ENCODE peak calls at places on chromosomes 2 and 18, in ten cellular contexts. One of them, this sample, is unnamed.
A peak's percentile ranks its signal among the peaks of the same experiment; 100 is the strongest.

GRCh38 chr2:114068438-114068837 is 178.5 kb downstream of the ACTR3 start:
- DNase-seq in fibroblast of pulmonary artery: peak; percentile 6
- DNase-seq in HFF-Myc: no peak
- DNase-seq in H9: peak; percentile 34
- DNase-seq in fibroblast of mammary gland: no peak
- DNase-seq in colonic mucosa: no peak
- DNase-seq in astrocyte of the spinal cord: no peak
- DNase-seq in AG09319: no peak
- DNase-seq in CD8-positive, alpha-beta T cell: no peak
- DNase-seq in adrenal gland: peak; percentile 21
- DNase-seq in this sample: no peak

GRCh38 chr2:241015439-241015838 is 17.0 kb downstream of the SNED1 start:
- DNase-seq in fibroblast of pulmonary artery: no peak
- DNase-seq in HFF-Myc: no peak
- DNase-seq in H9: no peak
- DNase-seq in fibroblast of mammary gland: no peak
- DNase-seq in colonic mucosa: no peak
- DNase-seq in astrocyte of the spinal cord: no peak
- DNase-seq in AG09319: no peak
- DNase-seq in CD8-positive, alpha-beta T cell: no peak
- DNase-seq in adrenal gland: no peak
- DNase-seq in this sample: peak; percentile 63

GRCh38 chr2:186101603-186102002 is 363.0 kb downstream of the FSIP2 start:
- DNase-seq in fibroblast of pulmonary artery: no peak
- DNase-seq in HFF-Myc: no peak
- DNase-seq in H9: no peak
- DNase-seq in fibroblast of mammary gland: no peak
- DNase-seq in colonic mucosa: no peak
- DNase-seq in astrocyte of the spinal cord: no peak
- DNase-seq in AG09319: no peak
- DNase-seq in CD8-positive, alpha-beta T cell: no peak
- DNase-seq in adrenal gland: peak; percentile 26
- DNase-seq in this sample: no peak

GRCh38 chr18:68839701-68840100 is 41.8 kb downstream of the CCDC102B start:
- DNase-seq in fibroblast of pulmonary artery: no peak
- DNase-seq in HFF-Myc: no peak
- DNase-seq in H9: no peak
- DNase-seq in fibroblast of mammary gland: no peak
- DNase-seq in colonic mucosa: no peak
- DNase-seq in astrocyte of the spinal cord: no peak
- DNase-seq in AG09319: no peak
- DNase-seq in CD8-positive, alpha-beta T cell: no peak
- DNase-seq in adrenal gland: no peak
- DNase-seq in this sample: no peak

GRCh38 chr2:47336259-47337238 is 66.4 kb upstream of the MSH2 start:
- DNase-seq in fibroblast of pulmonary artery: no peak
- DNase-seq in HFF-Myc: no peak
- DNase-seq in H9: no peak
- DNase-seq in fibroblast of mammary gland: no peak
- DNase-seq in colonic mucosa: peak; percentile 61
- DNase-seq in astrocyte of the spinal cord: no peak
- DNase-seq in AG09319: no peak
- DNase-seq in CD8-positive, alpha-beta T cell: no peak
- DNase-seq in adrenal gland: peak; percentile 68
- DNase-seq in this sample: no peak

GRCh38 chr18:47050468-47050867 is 15.0 kb upstream of the ELOA2 start:
- DNase-seq in fibroblast of pulmonary artery: peak; percentile 71
- DNase-seq in HFF-Myc: peak; percentile 14
- DNase-seq in H9: no peak
- DNase-seq in fibroblast of mammary gland: peak; percentile 68
- DNase-seq in colonic mucosa: peak; percentile 21
- DNase-seq in astrocyte of the spinal cord: peak; percentile 56
- DNase-seq in AG09319: peak; percentile 19
- DNase-seq in CD8-positive, alpha-beta T cell: no peak
- DNase-seq in adrenal gland: peak; percentile 47
- DNase-seq in this sample: no peak

GRCh38 chr18:5890606-5891360 is 4.5 kb downstream of the TMEM200C start:
- DNase-seq in fibroblast of pulmonary artery: peak; percentile 8
- DNase-seq in HFF-Myc: no peak
- DNase-seq in H9: peak; percentile 70
- DNase-seq in fibroblast of mammary gland: peak; percentile 8
- DNase-seq in colonic mucosa: peak; percentile 29
- DNase-seq in astrocyte of the spinal cord: no peak
- DNase-seq in AG09319: no peak
- DNase-seq in CD8-positive, alpha-beta T cell: no peak
- DNase-seq in adrenal gland: peak; percentile 64
- DNase-seq in this sample: no peak

GRCh38 chr18:29849145-29849544 is 1193.4 kb downstream of the DSC3 start:
- DNase-seq in fibroblast of pulmonary artery: peak; percentile 3
- DNase-seq in HFF-Myc: no peak
- DNase-seq in H9: no peak
- DNase-seq in fibroblast of mammary gland: peak; percentile 15
- DNase-seq in colonic mucosa: no peak
- DNase-seq in astrocyte of the spinal cord: no peak
- DNase-seq in AG09319: no peak
- DNase-seq in CD8-positive, alpha-beta T cell: no peak
- DNase-seq in adrenal gland: no peak
- DNase-seq in this sample: no peak

GRCh38 chr2:182069416-182069815 is 83.8 kb downstream of the PPP1R1C start:
- DNase-seq in fibroblast of pulmonary artery: no peak
- DNase-seq in HFF-Myc: no peak
- DNase-seq in H9: no peak
- DNase-seq in fibroblast of mammary gland: no peak
- DNase-seq in colonic mucosa: no peak
- DNase-seq in astrocyte of the spinal cord: no peak
- DNase-seq in AG09319: no peak
- DNase-seq in CD8-positive, alpha-beta T cell: no peak
- DNase-seq in adrenal gland: no peak
- DNase-seq in this sample: no peak

GRCh38 chr2:152062130-152063091 is 36.4 kb downstream of the CACNB4 start:
- DNase-seq in fibroblast of pulmonary artery: peak; percentile 37
- DNase-seq in HFF-Myc: peak; percentile 11
- DNase-seq in H9: no peak
- DNase-seq in fibroblast of mammary gland: peak; percentile 90
- DNase-seq in colonic mucosa: no peak
- DNase-seq in astrocyte of the spinal cord: no peak
- DNase-seq in AG09319: peak; percentile 16
- DNase-seq in CD8-positive, alpha-beta T cell: no peak
- DNase-seq in adrenal gland: no peak
- DNase-seq in this sample: no peak

GRCh38 chr2:100960688-100961087 is 41.4 kb upstream of the RPL31 start:
- DNase-seq in fibroblast of pulmonary artery: no peak
- DNase-seq in HFF-Myc: no peak
- DNase-seq in H9: no peak
- DNase-seq in fibroblast of mammary gland: peak; percentile 13
- DNase-seq in colonic mucosa: no peak
- DNase-seq in astrocyte of the spinal cord: no peak
- DNase-seq in AG09319: no peak
- DNase-seq in CD8-positive, alpha-beta T cell: no peak
- DNase-seq in adrenal gland: no peak
- DNase-seq in this sample: no peak

GRCh38 chr2:238963970-238964331 is 116.1 kb downstream of the TWIST2 start:
- DNase-seq in fibroblast of pulmonary artery: no peak
- DNase-seq in HFF-Myc: no peak
- DNase-seq in H9: no peak
- DNase-seq in fibroblast of mammary gland: no peak
- DNase-seq in colonic mucosa: no peak
- DNase-seq in astrocyte of the spinal cord: no peak
- DNase-seq in AG09319: no peak
- DNase-seq in CD8-positive, alpha-beta T cell: no peak
- DNase-seq in adrenal gland: no peak
- DNase-seq in this sample: peak; percentile 67

GRCh38 chr2:214587442-214587841 is 176.6 kb downstream of the VWC2L start:
- DNase-seq in fibroblast of pulmonary artery: no peak
- DNase-seq in HFF-Myc: no peak
- DNase-seq in H9: peak; percentile 52
- DNase-seq in fibroblast of mammary gland: peak; percentile 2
- DNase-seq in colonic mucosa: no peak
- DNase-seq in astrocyte of the spinal cord: no peak
- DNase-seq in AG09319: no peak
- DNase-seq in CD8-positive, alpha-beta T cell: no peak
- DNase-seq in adrenal gland: no peak
- DNase-seq in this sample: no peak
- TF ChIP-seq CTCF in fibroblast of pulmonary artery: no peak
- TF ChIP-seq CTCF in HFF-Myc: peak; percentile 38
- TF ChIP-seq CTCF in H9: peak; percentile 79
- TF ChIP-seq CTCF in fibroblast of mammary gland: peak; percentile 29
- TF ChIP-seq CTCF in colonic mucosa: no peak
- TF ChIP-seq CTCF in astrocyte of the spinal cord: peak; percentile 12
- TF ChIP-seq CTCF in AG09319: peak; percentile 12
- TF ChIP-seq CTCF in CD8-positive, alpha-beta T cell: no peak
- TF ChIP-seq CTCF in adrenal gland: no peak
- TF ChIP-seq CTCF in this sample: peak; percentile 23

DNA sequence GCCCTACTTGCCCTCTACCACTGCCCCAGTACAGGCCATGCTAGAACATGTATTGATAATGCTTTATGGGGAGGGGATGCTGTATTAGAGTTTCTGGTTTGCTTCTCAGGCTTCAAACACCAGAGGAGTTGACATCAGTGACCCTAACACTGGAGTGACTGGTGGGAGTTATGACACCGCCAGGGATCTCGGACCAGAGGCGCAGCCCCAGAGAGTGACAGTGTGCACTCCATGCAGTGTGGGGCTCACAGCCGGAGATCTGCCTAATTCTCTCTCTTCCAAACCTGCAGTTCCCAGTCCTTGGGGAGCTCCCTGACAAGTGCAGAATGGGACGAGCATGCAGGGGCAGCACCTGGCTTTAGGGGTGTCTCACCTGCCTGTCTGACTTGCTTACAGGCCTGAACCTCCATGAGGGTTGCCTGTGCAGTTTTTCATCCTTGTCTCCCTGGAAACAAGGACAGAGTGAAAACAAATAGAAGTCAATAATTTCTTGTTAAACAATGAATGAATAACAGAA is 244.9 kb upstream of the MYT1L start:
- DNase-seq in fibroblast of pulmonary artery: no peak
- DNase-seq in HFF-Myc: no peak
- DNase-seq in H9: no peak
- DNase-seq in fibroblast of mammary gland: no peak
- DNase-seq in colonic mucosa: no peak
- DNase-seq in astrocyte of the spinal cord: no peak
- DNase-seq in AG09319: no peak
- DNase-seq in CD8-positive, alpha-beta T cell: no peak
- DNase-seq in adrenal gland: no peak
- DNase-seq in this sample: peak; percentile 60
- TF ChIP-seq CTCF in fibroblast of pulmonary artery: no peak
- TF ChIP-seq CTCF in HFF-Myc: no peak
- TF ChIP-seq CTCF in H9: no peak
- TF ChIP-seq CTCF in fibroblast of mammary gland: no peak
- TF ChIP-seq CTCF in colonic mucosa: no peak
- TF ChIP-seq CTCF in astrocyte of the spinal cord: no peak
- TF ChIP-seq CTCF in AG09319: no peak
- TF ChIP-seq CTCF in CD8-positive, alpha-beta T cell: no peak
- TF ChIP-seq CTCF in adrenal gland: no peak
- TF ChIP-seq CTCF in this sample: no peak

DNA sequence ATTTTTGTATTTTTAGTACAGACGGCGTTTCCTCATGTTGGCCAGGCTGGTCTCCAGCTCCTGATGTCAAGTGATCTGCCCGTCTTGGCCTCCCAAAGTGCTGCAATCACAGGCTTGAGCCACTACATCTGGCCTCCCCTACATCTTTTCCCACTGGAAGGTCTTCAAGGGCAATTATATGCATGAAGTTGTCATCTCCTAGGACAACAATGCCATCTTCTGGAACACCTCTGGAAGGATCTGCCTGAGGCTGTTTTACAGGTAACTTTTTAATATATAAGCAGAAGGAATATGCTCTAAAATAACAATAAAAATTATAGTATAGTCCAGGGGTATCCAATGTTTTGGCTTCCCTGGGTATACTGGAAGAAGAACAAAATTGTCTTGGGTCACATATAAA is 321.4 kb downstream of the AFF3 start:
- DNase-seq in fibroblast of pulmonary artery: no peak
- DNase-seq in HFF-Myc: no peak
- DNase-seq in H9: no peak
- DNase-seq in fibroblast of mammary gland: peak; percentile 31
- DNase-seq in colonic mucosa: no peak
- DNase-seq in astrocyte of the spinal cord: no peak
- DNase-seq in AG09319: no peak
- DNase-seq in CD8-positive, alpha-beta T cell: no peak
- DNase-seq in adrenal gland: no peak
- DNase-seq in this sample: no peak
- TF ChIP-seq CTCF in fibroblast of pulmonary artery: no peak
- TF ChIP-seq CTCF in HFF-Myc: no peak
- TF ChIP-seq CTCF in H9: peak; percentile 33
- TF ChIP-seq CTCF in fibroblast of mammary gland: no peak
- TF ChIP-seq CTCF in colonic mucosa: no peak
- TF ChIP-seq CTCF in astrocyte of the spinal cord: no peak
- TF ChIP-seq CTCF in AG09319: no peak
- TF ChIP-seq CTCF in CD8-positive, alpha-beta T cell: no peak
- TF ChIP-seq CTCF in adrenal gland: no peak
- TF ChIP-seq CTCF in this sample: no peak

GRCh38 chr2:121524650-121525425 is 5.8 kb upstream of the RNU4ATAC start:
- DNase-seq in fibroblast of pulmonary artery: no peak
- DNase-seq in HFF-Myc: no peak
- DNase-seq in H9: no peak
- DNase-seq in fibroblast of mammary gland: no peak
- DNase-seq in colonic mucosa: no peak
- DNase-seq in astrocyte of the spinal cord: no peak
- DNase-seq in AG09319: no peak
- DNase-seq in CD8-positive, alpha-beta T cell: no peak
- DNase-seq in adrenal gland: peak; percentile 53
- DNase-seq in this sample: no peak

GRCh38 chr2:121519732-121520640 is 10.7 kb upstream of the RNU4ATAC start:
- DNase-seq in fibroblast of pulmonary artery: no peak
- DNase-seq in HFF-Myc: no peak
- DNase-seq in H9: no peak
- DNase-seq in fibroblast of mammary gland: peak; percentile 27
- DNase-seq in colonic mucosa: no peak
- DNase-seq in astrocyte of the spinal cord: peak; percentile 50
- DNase-seq in AG09319: no peak
- DNase-seq in CD8-positive, alpha-beta T cell: no peak
- DNase-seq in adrenal gland: no peak
- DNase-seq in this sample: no peak

GRCh38 chr2:121519153-121519552 is 11.5 kb upstream of the RNU4ATAC start:
- DNase-seq in fibroblast of pulmonary artery: no peak
- DNase-seq in HFF-Myc: no peak
- DNase-seq in H9: no peak
- DNase-seq in fibroblast of mammary gland: no peak
- DNase-seq in colonic mucosa: no peak
- DNase-seq in astrocyte of the spinal cord: no peak
- DNase-seq in AG09319: no peak
- DNase-seq in CD8-positive, alpha-beta T cell: no peak
- DNase-seq in adrenal gland: no peak
- DNase-seq in this sample: no peak

GRCh38 chr2:121520641-121520994 is 10.1 kb upstream of the RNU4ATAC start:
- DNase-seq in fibroblast of pulmonary artery: no peak
- DNase-seq in HFF-Myc: no peak
- DNase-seq in H9: no peak
- DNase-seq in fibroblast of mammary gland: no peak
- DNase-seq in colonic mucosa: no peak
- DNase-seq in astrocyte of the spinal cord: no peak
- DNase-seq in AG09319: no peak
- DNase-seq in CD8-positive, alpha-beta T cell: no peak
- DNase-seq in adrenal gland: no peak
- DNase-seq in this sample: no peak

DNA sequence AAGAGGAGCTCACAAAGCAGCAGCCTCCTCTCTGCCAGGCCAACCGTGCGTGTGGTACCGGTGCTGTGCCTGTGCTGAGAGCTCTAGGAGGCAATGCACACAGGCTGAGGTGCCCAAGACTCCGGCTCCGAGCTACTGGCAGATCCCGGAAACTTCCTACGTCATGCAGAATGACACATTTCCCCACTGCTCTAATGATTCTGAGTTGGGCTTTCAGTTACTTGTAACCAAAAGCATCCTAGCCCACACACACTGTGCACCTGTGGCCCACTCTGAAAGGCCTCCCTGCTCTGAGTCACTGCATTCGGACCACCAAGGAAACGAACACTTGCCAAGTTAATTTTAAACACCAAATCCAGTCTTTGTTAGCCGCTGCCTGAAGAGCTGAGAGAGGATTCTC is 9.3 kb upstream of the RNU4ATAC start:
- DNase-seq in fibroblast of pulmonary artery: no peak
- DNase-seq in HFF-Myc: no peak
- DNase-seq in H9: no peak
- DNase-seq in fibroblast of mammary gland: peak; percentile 77
- DNase-seq in colonic mucosa: no peak
- DNase-seq in astrocyte of the spinal cord: peak; percentile 91
- DNase-seq in AG09319: no peak
- DNase-seq in CD8-positive, alpha-beta T cell: no peak
- DNase-seq in adrenal gland: no peak
- DNase-seq in this sample: no peak
- TF ChIP-seq CTCF in fibroblast of pulmonary artery: no peak
- TF ChIP-seq CTCF in HFF-Myc: no peak
- TF ChIP-seq CTCF in H9: no peak
- TF ChIP-seq CTCF in fibroblast of mammary gland: no peak
- TF ChIP-seq CTCF in colonic mucosa: no peak
- TF ChIP-seq CTCF in astrocyte of the spinal cord: no peak
- TF ChIP-seq CTCF in AG09319: no peak
- TF ChIP-seq CTCF in CD8-positive, alpha-beta T cell: no peak
- TF ChIP-seq CTCF in adrenal gland: no peak
- TF ChIP-seq CTCF in this sample: no peak